ENCODE peak calls at places on chromosome 11, in nine cellular contexts. I is HFFc6; C is suprapubic skin; A is stimulated activated CD8-positive, alpha-beta memory T cell treated with anti-CD3 and anti-CD28 coated beads, Interleukin-2, amount 100 ng/mL, for 48 hours; V is dermis blood vessel endothelial cell; Y is NCI-H774; G is pancreas; Z is kidney epithelial cell; W is left ventricle myocardium inferior. D is an unnamed sample.

GRCh38 chr11:57742087-57742452 is 779 bp downstream of the SELENOH start:
- DNase-seq in V (no peak), C (no peak), W (no peak), Y (no peak), Z (no peak), A (no peak), G (no peak), I (no peak), D (no peak)

GRCh38 chr11:2587976-2588748 is 111.6 kb downstream of the KCNQ1OT1 start:
- DNase-seq in A (no peak), V (no peak), W (peak; percentile 10), C (no peak), I (no peak), G (peak; percentile 15), Z (no peak), Y (no peak), D (no peak)

GRCh38 chr11:134685981-134686380 is 273.9 kb upstream of the B3GAT1 start:
- DNase-seq in G (no peak), A (no peak), I (no peak), Y (no peak), W (no peak), V (no peak), Z (no peak), C (no peak), D (no peak)

GRCh38 chr11:113184498-113184897 is 129.9 kb upstream of the TTC12 start:
- DNase-seq in I (peak; percentile 73), W (no peak), G (no peak), V (no peak), A (no peak), C (no peak), Y (no peak), Z (peak; percentile 52), D (peak; percentile 71)

GRCh38 chr11:74532496-74533246 is 39.1 kb upstream of the LIPT2 start:
- DNase-seq in A (no peak), V (peak; percentile 47), Z (no peak), G (no peak), Y (no peak), W (no peak), C (no peak), I (no peak), D (no peak)

GRCh38 chr11:22343411-22344032 is 5.3 kb downstream of the SLC17A6 start:
- DNase-seq in G (peak; percentile 14), Z (no peak), V (no peak), A (no peak), C (no peak), I (no peak), W (no peak), Y (no peak), D (no peak)

GRCh38 chr11:129853508-129854228 is 38.0 kb downstream of the TMEM45B start:
- DNase-seq in A (no peak), I (no peak), W (no peak), G (peak; percentile 76), V (peak; percentile 55), Y (peak; percentile 91), C (no peak), Z (no peak), D (peak; percentile 94)

GRCh38 chr11:125494987-125495725 is 909 bp downstream of the FEZ1 start:
- DNase-seq in Z (no peak), I (no peak), Y (no peak), C (no peak), G (peak; percentile 25), W (peak; percentile 37), A (no peak), V (peak; percentile 45), D (peak; percentile 68)

GRCh38 chr11:94132152-94132558 is 3.5 kb downstream of the PANX1 start:
- DNase-seq in V (peak; percentile 46), W (no peak), I (peak; percentile 90), Y (no peak), Z (peak; percentile 49), G (no peak), C (no peak), A (no peak), D (peak; percentile 76)